ENCODE peak calls at places on chromosomes 4 and X, in eight cellular contexts. V is CD8-positive, alpha-beta T cell; H is left ventricle myocardium inferior; E is lung; S is endodermal cell; K is stomach; G is pancreas; T is neural progenitor cell. O is an unnamed sample. For H3K4me1, the result is how much of the 10 kb centered on the place peaks cover.

GRCh38 chrX:70826715-70827114 is 81.8 kb downstream of the TEX11 start:
- DNase-seq in H (no peak), G (no peak), E (no peak), S (no peak), K (no peak), V (no peak), T (no peak), O (no peak)

GRCh38 chr4:140267576-140267975 is 105.9 kb upstream of the SCOC start:
- DNase-seq in V (no peak), K (no peak), G (no peak), H (no peak), S (peak), T (no peak), E (no peak), O (no peak)

GRCh38 chrX:130974323-130974722 is 71.3 kb upstream of the ENOX2 start:
- DNase-seq in T (no peak), K (no peak), G (no peak), H (no peak), E (no peak), S (no peak), V (no peak), O (no peak)

GRCh38 chr4:164731827-164732474 is 22.0 kb upstream of the SMIM31 start:
- DNase-seq in G (no peak), H (peak), E (no peak), V (peak), K (peak), S (peak), T (peak), O (peak)

GRCh38 chr4:44016582-44017421 is 431.8 kb downstream of the KCTD8 start:
- DNase-seq in E (no peak), G (no peak), K (no peak), H (no peak), T (peak), S (no peak), V (no peak), O (no peak)

GRCh38 chrX:111634823-111635410 is 46.1 kb upstream of the ALG13 start:
- DNase-seq in G (no peak), H (no peak), E (no peak), T (no peak), V (no peak), S (no peak), K (no peak), O (no peak)

GRCh38 chrX:110851780-110852179 is 56.2 kb upstream of the CHRDL1 start:
- DNase-seq in T (no peak), V (no peak), K (peak), S (peak), H (no peak), E (no peak), G (no peak), O (no peak)

GRCh38 chrX:101493225-101493624 is 8.0 kb downstream of the ARMCX4 start:
- DNase-seq in K (no peak), H (no peak), S (no peak), E (no peak), G (peak), T (no peak), V (no peak), O (no peak)

GRCh38 chr4:1345905-1346780 is 865 bp upstream of the UVSSA start:
- DNase-seq in V (peak), T (peak), G (peak), S (peak), E (peak), K (peak), H (peak), O (peak)

GRCh38 chrX:40971736-40972135 is 113.5 kb upstream of the USP9X start:
- DNase-seq in K (no peak), G (no peak), T (no peak), V (no peak), E (no peak), H (no peak), S (no peak), O (no peak)

GRCh38 chr4:105544517-105544916 is 7.9 kb upstream of the ARHGEF38 start:
- DNase-seq in E (no peak), T (no peak), S (no peak), V (no peak), H (no peak), G (no peak), K (no peak), O (no peak)

GRCh38 chr4:187499961-187500360 is 495.6 kb upstream of the ZFP42 start:
- DNase-seq in K (no peak), T (no peak), G (no peak), H (no peak), V (no peak), S (no peak), E (no peak), O (no peak)

GRCh38 chr4:185958094-185958493 is 110.9 kb upstream of the TLR3 start:
- DNase-seq in T (no peak), G (no peak), S (no peak), V (no peak), H (no peak), E (no peak), K (no peak), O (no peak)

GRCh38 chrX:152821145-152821765 is 9.3 kb downstream of the CETN2 start:
- DNase-seq in T (peak), H (no peak), S (peak), K (peak), V (no peak), G (no peak), E (no peak), O (no peak)

GRCh38 chrX:77436271-77436670 is 10.9 kb upstream of the FGF16 start:
- DNase-seq in H (no peak), S (no peak), T (no peak), E (no peak), K (no peak), G (no peak), V (no peak), O (no peak)

GRCh38 chr4:85489273-85489672 is 14.3 kb downstream of the ARHGAP24 start:
- DNase-seq in T (peak), E (no peak), G (no peak), K (no peak), S (peak), V (no peak), H (no peak), O (no peak)

GRCh38 chr4:20046931-20047677 is 204.6 kb upstream of the SLIT2 start:
- DNase-seq in H (no peak), T (no peak), V (no peak), G (no peak), K (no peak), E (no peak), S (no peak), O (no peak)

GRCh38 chr4:17502764-17503163 is 9.1 kb downstream of the QDPR start:
- DNase-seq in K (no peak), T (no peak), V (no peak), E (no peak), S (no peak), G (no peak), H (no peak), O (no peak)

GRCh38 chrX:141936080-141936479 is 32.4 kb downstream of the MAGEC1 start:
- DNase-seq in E (no peak), H (no peak), G (no peak), S (no peak), K (no peak), V (no peak), T (peak), O (no peak)

GRCh38 chr4:181278941-181279340 is 964.3 kb upstream of the TENM3 start:
- DNase-seq in V (no peak), H (no peak), T (no peak), S (peak), K (no peak), E (no peak), G (no peak), O (no peak)

GRCh38 chrX:12825801-12826200 is 34.6 kb downstream of the PRPS2 start:
- DNase-seq in V (no peak), S (no peak), H (no peak), K (no peak), G (no peak), T (no peak), E (no peak), O (no peak)

GRCh38 chr4:36854554-36854953 is 390.0 kb upstream of the NWD2 start:
- DNase-seq in S (peak), V (no peak), H (no peak), T (no peak), G (no peak), K (no peak), E (no peak), O (no peak)

GRCh38 chrX:105882581-105883275 is 60.4 kb downstream of the NRK start:
- DNase-seq in H (no peak), E (no peak), V (no peak), S (no peak), T (no peak), K (no peak), G (no peak), O (no peak)

GRCh38 chr4:85113706-85114105 is 147.2 kb upstream of the WDFY3 start:
- DNase-seq in H (no peak), E (no peak), K (no peak), V (no peak), G (no peak), S (no peak), T (no peak), O (no peak)

GRCh38 chr4:16124232-16124631 is 40.4 kb upstream of the PROM1 start:
- DNase-seq in S (peak), K (no peak), E (no peak), G (no peak), V (no peak), H (no peak), T (no peak), O (no peak)

GRCh38 chr4:101393256-101393655 is 45.9 kb upstream of the PPP3CA start:
- DNase-seq in K (no peak), T (no peak), S (no peak), E (no peak), V (no peak), G (no peak), H (no peak), O (no peak)

GRCh38 chr4:184960505-184960971 is 57.8 kb upstream of the HELT start:
- DNase-seq in V (no peak), H (no peak), K (no peak), E (no peak), S (no peak), G (no peak), T (no peak), O (no peak)

GRCh38 chrX:110795645-110796510 is at the start of gene CHRDL1:
- DNase-seq in S (peak), G (peak), H (peak), K (no peak), V (no peak), E (no peak), T (peak), O (no peak)

GRCh38 chr4:54228563-54229501 is at the start of gene PDGFRA:
- DNase-seq in H (peak), T (peak), K (no peak), S (peak), E (peak), G (no peak), V (no peak), O (no peak)

GRCh38 chr4:36091997-36092396 is 152.3 kb downstream of the ARAP2 start:
- DNase-seq in S (no peak), G (no peak), V (no peak), H (no peak), K (no peak), E (no peak), T (no peak), O (no peak)

GRCh38 chr4:92172203-92172602 is 131.6 kb upstream of the GRID2 start:
- DNase-seq in K (no peak), G (no peak), V (no peak), T (no peak), E (no peak), S (no peak), H (no peak), O (no peak)

GRCh38 chr4:7842384-7843279 is 97.0 kb downstream of the AFAP1 start:
- DNase-seq in G (no peak), V (no peak), S (no peak), T (no peak), H (no peak), E (no peak), K (no peak), O (no peak)

GRCh38 chrX:139058831-139059495 is 347.4 kb upstream of the FGF13 start:
- DNase-seq in S (no peak), H (no peak), G (no peak), T (no peak), E (no peak), K (no peak), V (no peak), O (no peak)

GRCh38 chrX:53279296-53280237 is 1.8 kb downstream of the IQSEC2 start:
- DNase-seq in G (no peak), V (no peak), H (no peak), K (no peak), T (no peak), S (peak), E (no peak), O (no peak)

GRCh38 chrX:72274526-72274925 is 2.5 kb downstream of the RPS4X start:
- DNase-seq in T (no peak), G (no peak), S (no peak), K (no peak), E (no peak), H (no peak), V (no peak), O (no peak)
- H3K4me3 ChIP-seq in T (peak), G (peak), S (peak), K (no peak), E (no peak), H (no peak), V (no peak), O (no peak)

GRCh38 chr4:5192271-5192670 is 141.0 kb downstream of the STK32B start:
- DNase-seq in V (no peak), S (no peak), E (no peak), H (no peak), G (no peak), T (no peak), K (no peak), O (no peak)

GRCh38 chr4:5192678-5193077 is 141.4 kb downstream of the STK32B start:
- DNase-seq in S (no peak), E (no peak), G (no peak), K (no peak), T (no peak), V (no peak), H (no peak), O (no peak)

GRCh38 chr4:5186584-5187170 is 135.4 kb downstream of the STK32B start:
- DNase-seq in T (no peak), G (no peak), V (no peak), S (no peak), K (no peak), E (no peak), H (no peak), O (no peak)

DNA sequence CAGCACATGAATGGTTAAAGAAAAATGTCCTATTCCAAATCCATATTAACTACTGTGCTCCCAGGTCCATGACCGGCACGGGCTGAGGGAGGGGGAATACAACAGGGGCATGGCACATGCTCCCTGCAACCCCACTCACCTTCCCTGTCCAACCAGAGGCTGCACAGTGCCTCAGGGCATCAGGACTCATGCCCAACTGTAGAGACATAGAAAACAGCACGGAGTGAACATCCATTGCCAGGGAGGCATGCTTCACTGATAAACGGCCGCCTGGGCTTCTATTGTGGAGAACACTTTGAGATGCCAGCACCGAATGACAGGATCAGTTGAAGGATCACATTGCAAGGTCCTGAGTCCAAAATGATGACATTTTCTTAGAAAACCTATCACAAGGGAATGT is 140.6 kb downstream of the STK32B start:
- DNase-seq in S (no peak), T (no peak), E (no peak), V (no peak), K (no peak), G (no peak), H (no peak), O (no peak)
- H3K27ac ChIP-seq in S (no peak), T (no peak), E (no peak), V (no peak), K (no peak), G (no peak), H (no peak), O (no peak)

DNA sequence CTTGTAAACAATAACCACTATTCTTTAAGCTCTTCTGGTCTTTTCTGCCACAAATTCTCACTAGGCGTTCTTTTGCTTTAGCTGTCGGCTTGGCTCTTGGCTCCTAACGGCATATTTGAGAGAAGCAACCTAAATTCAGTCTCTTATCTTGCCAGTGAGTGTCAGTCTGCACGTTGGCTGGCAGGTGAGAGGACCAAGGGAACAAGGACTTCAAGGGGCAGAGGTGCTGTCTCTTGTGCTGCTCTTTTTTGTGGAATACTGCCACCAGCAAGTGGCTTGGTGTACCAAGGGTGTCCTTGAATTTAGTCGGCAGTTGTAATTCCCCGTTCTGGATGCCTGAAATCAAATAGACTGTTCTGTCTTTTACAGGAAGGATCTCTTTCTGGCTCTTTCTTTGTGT is 77.8 kb upstream of the SLC4A4 start:
- DNase-seq in G (no peak), S (no peak), V (no peak), E (no peak), T (no peak), H (peak), K (no peak), O (no peak)
- H3K4me1 ChIP-seq in G (under half), S (under half), V (under half), E (under half), T (under half), H (half or more), K (under half), O (under half)

DNA sequence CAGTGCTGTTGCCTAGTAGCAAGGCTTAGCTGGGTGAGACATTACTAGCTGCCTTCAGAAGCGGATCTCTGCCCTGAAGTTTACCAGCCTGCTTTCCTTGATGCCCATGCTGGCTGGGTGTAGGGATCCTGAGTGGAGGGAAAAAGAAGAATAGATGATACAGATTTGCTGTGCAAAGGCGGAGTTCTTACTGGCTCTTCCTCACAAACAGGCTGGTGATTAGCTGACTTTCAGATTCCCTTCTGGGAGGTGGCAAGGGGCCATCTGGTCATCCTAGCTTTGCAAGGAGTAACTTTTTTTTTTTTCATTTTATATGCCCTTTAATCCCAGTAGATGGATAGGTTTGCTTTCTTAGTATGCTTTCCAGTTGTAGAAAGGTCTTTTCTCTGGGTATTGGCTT is 44.8 kb downstream of the SMARCA5 start:
- DNase-seq in S (no peak), T (no peak), H (no peak), V (no peak), K (no peak), G (no peak), E (no peak), O (no peak)
- H3K4me3 ChIP-seq in S (no peak), T (no peak), H (no peak), V (no peak), K (no peak), G (no peak), E (no peak), O (no peak)